ENCODE peak calls at places on chromosomes 4 and X, in ten cellular contexts. One of them, this sample, is unnamed.

GRCh38 chr4:138311771-138312535 is 69.8 kb upstream of the SLC7A11 start:
- DNase-seq in body of pancreas: peak
- DNase-seq in transverse colon: no peak
- DNase-seq in NB4: no peak
- DNase-seq in adrenal gland: no peak
- DNase-seq in right lobe of liver: no peak
- DNase-seq in GM12892: no peak
- DNase-seq in HepG2: no peak
- DNase-seq in tibial nerve: no peak
- DNase-seq in thyroid gland: no peak
- DNase-seq in this sample: no peak

GRCh38 chr4:86294883-86295282 is 65.0 kb downstream of the MAPK10 start:
- DNase-seq in body of pancreas: no peak
- DNase-seq in transverse colon: no peak
- DNase-seq in NB4: no peak
- DNase-seq in adrenal gland: no peak
- DNase-seq in right lobe of liver: no peak
- DNase-seq in GM12892: no peak
- DNase-seq in HepG2: no peak
- DNase-seq in tibial nerve: no peak
- DNase-seq in thyroid gland: no peak
- DNase-seq in this sample: no peak

GRCh38 chrX:15143050-15143824 is 126.6 kb downstream of the ASB9 start:
- DNase-seq in body of pancreas: peak
- DNase-seq in transverse colon: peak
- DNase-seq in NB4: peak
- DNase-seq in adrenal gland: peak
- DNase-seq in right lobe of liver: peak
- DNase-seq in GM12892: no peak
- DNase-seq in HepG2: peak
- DNase-seq in tibial nerve: peak
- DNase-seq in thyroid gland: peak
- DNase-seq in this sample: no peak

GRCh38 chr4:94507708-94508107 is 56.0 kb downstream of the PDLIM5 start:
- DNase-seq in body of pancreas: peak
- DNase-seq in transverse colon: peak
- DNase-seq in NB4: peak
- DNase-seq in adrenal gland: peak
- DNase-seq in right lobe of liver: peak
- DNase-seq in GM12892: no peak
- DNase-seq in HepG2: peak
- DNase-seq in tibial nerve: peak
- DNase-seq in thyroid gland: no peak
- DNase-seq in this sample: no peak

GRCh38 chrX:111123606-111124179 is 27.7 kb downstream of the PAK3 start:
- DNase-seq in body of pancreas: no peak
- DNase-seq in transverse colon: no peak
- DNase-seq in NB4: no peak
- DNase-seq in adrenal gland: no peak
- DNase-seq in right lobe of liver: no peak
- DNase-seq in GM12892: no peak
- DNase-seq in HepG2: no peak
- DNase-seq in tibial nerve: no peak
- DNase-seq in thyroid gland: no peak
- DNase-seq in this sample: no peak

GRCh38 chr4:121711263-121712000 is 14.7 kb upstream of the ANXA5 start:
- DNase-seq in body of pancreas: peak
- DNase-seq in transverse colon: peak
- DNase-seq in NB4: peak
- DNase-seq in adrenal gland: peak
- DNase-seq in right lobe of liver: peak
- DNase-seq in GM12892: no peak
- DNase-seq in HepG2: peak
- DNase-seq in tibial nerve: peak
- DNase-seq in thyroid gland: peak
- DNase-seq in this sample: peak

GRCh38 chr4:5760246-5760645 is 49.2 kb downstream of the EVC start:
- DNase-seq in body of pancreas: no peak
- DNase-seq in transverse colon: no peak
- DNase-seq in NB4: no peak
- DNase-seq in adrenal gland: no peak
- DNase-seq in right lobe of liver: no peak
- DNase-seq in GM12892: no peak
- DNase-seq in HepG2: no peak
- DNase-seq in tibial nerve: no peak
- DNase-seq in thyroid gland: no peak
- DNase-seq in this sample: no peak

GRCh38 chr4:53592128-53592527 is 842 bp upstream of the LNX1 start:
- DNase-seq in body of pancreas: peak
- DNase-seq in transverse colon: peak
- DNase-seq in NB4: no peak
- DNase-seq in adrenal gland: peak
- DNase-seq in right lobe of liver: no peak
- DNase-seq in GM12892: no peak
- DNase-seq in HepG2: no peak
- DNase-seq in tibial nerve: no peak
- DNase-seq in thyroid gland: no peak
- DNase-seq in this sample: no peak

GRCh38 chr4:142474398-142475087 is 371.6 kb downstream of the INPP4B start:
- DNase-seq in body of pancreas: peak
- DNase-seq in transverse colon: no peak
- DNase-seq in NB4: no peak
- DNase-seq in adrenal gland: no peak
- DNase-seq in right lobe of liver: no peak
- DNase-seq in GM12892: no peak
- DNase-seq in HepG2: no peak
- DNase-seq in tibial nerve: no peak
- DNase-seq in thyroid gland: peak
- DNase-seq in this sample: peak

GRCh38 chrX:12992544-12993118 is 17.7 kb downstream of the TMSB4X start:
- DNase-seq in body of pancreas: no peak
- DNase-seq in transverse colon: no peak
- DNase-seq in NB4: no peak
- DNase-seq in adrenal gland: no peak
- DNase-seq in right lobe of liver: no peak
- DNase-seq in GM12892: no peak
- DNase-seq in HepG2: no peak
- DNase-seq in tibial nerve: no peak
- DNase-seq in thyroid gland: no peak
- DNase-seq in this sample: no peak

GRCh38 chr4:53563824-53564223 is 27.5 kb downstream of the LNX1 start:
- DNase-seq in body of pancreas: no peak
- DNase-seq in transverse colon: no peak
- DNase-seq in NB4: peak
- DNase-seq in adrenal gland: no peak
- DNase-seq in right lobe of liver: no peak
- DNase-seq in GM12892: peak
- DNase-seq in HepG2: no peak
- DNase-seq in tibial nerve: no peak
- DNase-seq in thyroid gland: no peak
- DNase-seq in this sample: peak

GRCh38 chr4:151218343-151218742 is 58.6 kb upstream of the PRSS48 start:
- DNase-seq in body of pancreas: no peak
- DNase-seq in transverse colon: no peak
- DNase-seq in NB4: no peak
- DNase-seq in adrenal gland: no peak
- DNase-seq in right lobe of liver: no peak
- DNase-seq in GM12892: no peak
- DNase-seq in HepG2: no peak
- DNase-seq in tibial nerve: no peak
- DNase-seq in thyroid gland: no peak
- DNase-seq in this sample: no peak

GRCh38 chr4:140343303-140343702 is 30.1 kb upstream of the SCOC start:
- DNase-seq in body of pancreas: peak
- DNase-seq in transverse colon: peak
- DNase-seq in NB4: no peak
- DNase-seq in adrenal gland: no peak
- DNase-seq in right lobe of liver: peak
- DNase-seq in GM12892: no peak
- DNase-seq in HepG2: no peak
- DNase-seq in tibial nerve: peak
- DNase-seq in thyroid gland: peak
- DNase-seq in this sample: no peak

GRCh38 chr4:153156263-153156662 is 48.0 kb upstream of the TRIM2 start:
- DNase-seq in body of pancreas: no peak
- DNase-seq in transverse colon: no peak
- DNase-seq in NB4: peak
- DNase-seq in adrenal gland: no peak
- DNase-seq in right lobe of liver: no peak
- DNase-seq in GM12892: no peak
- DNase-seq in HepG2: no peak
- DNase-seq in tibial nerve: no peak
- DNase-seq in thyroid gland: no peak
- DNase-seq in this sample: no peak

GRCh38 chr4:7384929-7385890 is 49.5 kb downstream of the PSAPL1 start:
- DNase-seq in body of pancreas: no peak
- DNase-seq in transverse colon: no peak
- DNase-seq in NB4: no peak
- DNase-seq in adrenal gland: no peak
- DNase-seq in right lobe of liver: peak
- DNase-seq in GM12892: no peak
- DNase-seq in HepG2: no peak
- DNase-seq in tibial nerve: no peak
- DNase-seq in thyroid gland: no peak
- DNase-seq in this sample: no peak

GRCh38 chrX:81215685-81216084 is 13.8 kb downstream of the SH3BGRL start:
- DNase-seq in body of pancreas: no peak
- DNase-seq in transverse colon: no peak
- DNase-seq in NB4: no peak
- DNase-seq in adrenal gland: no peak
- DNase-seq in right lobe of liver: no peak
- DNase-seq in GM12892: no peak
- DNase-seq in HepG2: no peak
- DNase-seq in tibial nerve: no peak
- DNase-seq in thyroid gland: no peak
- DNase-seq in this sample: no peak

GRCh38 chr4:139625487-139625886 is 40.1 kb upstream of the MGST2 start:
- DNase-seq in body of pancreas: no peak
- DNase-seq in transverse colon: no peak
- DNase-seq in NB4: no peak
- DNase-seq in adrenal gland: no peak
- DNase-seq in right lobe of liver: peak
- DNase-seq in GM12892: no peak
- DNase-seq in HepG2: no peak
- DNase-seq in tibial nerve: no peak
- DNase-seq in thyroid gland: peak
- DNase-seq in this sample: no peak

GRCh38 chr4:2247128-2248043 is 5.5 kb upstream of the HAUS3 start:
- DNase-seq in body of pancreas: no peak
- DNase-seq in transverse colon: no peak
- DNase-seq in NB4: no peak
- DNase-seq in adrenal gland: peak
- DNase-seq in right lobe of liver: peak
- DNase-seq in GM12892: peak
- DNase-seq in HepG2: no peak
- DNase-seq in tibial nerve: no peak
- DNase-seq in thyroid gland: peak
- DNase-seq in this sample: peak
- TF ChIP-seq POLR2A in body of pancreas: no peak
- TF ChIP-seq POLR2A in transverse colon: no peak
- TF ChIP-seq POLR2A in NB4: no peak
- TF ChIP-seq POLR2A in adrenal gland: no peak
- TF ChIP-seq POLR2A in right lobe of liver: no peak
- TF ChIP-seq POLR2A in GM12892: no peak
- TF ChIP-seq POLR2A in HepG2: no peak
- TF ChIP-seq POLR2A in tibial nerve: no peak
- TF ChIP-seq POLR2A in thyroid gland: no peak
- TF ChIP-seq POLR2A in this sample: no peak

GRCh38 chr4:156950090-156950489 is 21.5 kb downstream of the PDGFC start:
- DNase-seq in body of pancreas: no peak
- DNase-seq in transverse colon: no peak
- DNase-seq in NB4: no peak
- DNase-seq in adrenal gland: no peak
- DNase-seq in right lobe of liver: no peak
- DNase-seq in GM12892: no peak
- DNase-seq in HepG2: no peak
- DNase-seq in tibial nerve: no peak
- DNase-seq in thyroid gland: no peak
- DNase-seq in this sample: no peak
- TF ChIP-seq POLR2A in body of pancreas: no peak
- TF ChIP-seq POLR2A in transverse colon: no peak
- TF ChIP-seq POLR2A in NB4: no peak
- TF ChIP-seq POLR2A in adrenal gland: no peak
- TF ChIP-seq POLR2A in right lobe of liver: no peak
- TF ChIP-seq POLR2A in GM12892: no peak
- TF ChIP-seq POLR2A in HepG2: no peak
- TF ChIP-seq POLR2A in tibial nerve: no peak
- TF ChIP-seq POLR2A in thyroid gland: no peak
- TF ChIP-seq POLR2A in this sample: no peak

DNA sequence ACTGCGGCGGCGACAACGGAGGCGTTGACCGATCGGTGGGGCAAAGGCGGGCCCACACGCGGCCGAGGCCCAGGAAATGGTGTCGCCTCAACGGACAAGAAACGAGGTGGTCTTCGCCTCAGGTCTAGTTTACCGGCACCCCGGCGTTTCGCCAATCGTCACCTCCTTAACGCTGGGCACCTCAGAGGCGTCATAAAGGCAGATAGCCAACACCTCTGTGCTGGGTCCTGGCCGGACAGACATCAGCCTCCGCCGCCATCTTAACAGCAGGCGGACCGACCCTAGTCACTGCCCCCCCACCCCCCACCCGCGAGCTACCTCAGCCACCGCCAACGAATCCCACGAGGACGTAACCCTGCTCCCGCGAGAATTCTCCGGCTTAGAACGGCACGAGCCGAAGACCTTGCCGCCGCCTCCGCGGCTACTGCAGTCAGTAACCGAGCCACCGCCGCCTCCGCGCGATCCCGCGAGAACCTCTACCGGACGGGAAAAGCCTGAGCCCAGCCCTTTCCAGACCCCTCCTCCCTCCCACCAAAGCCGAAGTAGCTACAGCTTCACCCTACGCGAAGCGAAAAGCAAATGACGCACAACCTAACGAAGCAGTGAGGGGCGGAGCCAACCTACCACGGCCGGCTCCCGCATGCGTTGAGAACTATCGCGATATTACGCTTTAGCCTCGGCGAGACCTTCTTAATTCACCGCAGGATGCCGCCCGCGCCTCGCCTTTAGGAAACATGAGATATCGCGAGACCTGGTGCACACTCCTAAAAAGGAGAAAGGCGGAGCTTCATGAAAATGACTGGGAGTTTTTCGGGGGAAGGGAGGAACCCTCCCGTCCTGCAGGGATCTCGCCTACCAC is 2.7 kb downstream of the HUWE1 start:
- DNase-seq in body of pancreas: peak
- DNase-seq in transverse colon: peak
- DNase-seq in NB4: peak
- DNase-seq in adrenal gland: peak
- DNase-seq in right lobe of liver: peak
- DNase-seq in GM12892: peak
- DNase-seq in HepG2: peak
- DNase-seq in tibial nerve: peak
- DNase-seq in thyroid gland: peak
- DNase-seq in this sample: peak
- TF ChIP-seq POLR2A in body of pancreas: peak
- TF ChIP-seq POLR2A in transverse colon: peak
- TF ChIP-seq POLR2A in NB4: peak
- TF ChIP-seq POLR2A in adrenal gland: peak
- TF ChIP-seq POLR2A in right lobe of liver: peak
- TF ChIP-seq POLR2A in GM12892: peak
- TF ChIP-seq POLR2A in HepG2: peak
- TF ChIP-seq POLR2A in tibial nerve: no peak
- TF ChIP-seq POLR2A in thyroid gland: no peak
- TF ChIP-seq POLR2A in this sample: peak

GRCh38 chr4:184348311-184349233 is 125.8 kb downstream of the IRF2 start:
- DNase-seq in body of pancreas: peak
- DNase-seq in transverse colon: peak
- DNase-seq in NB4: peak
- DNase-seq in adrenal gland: peak
- DNase-seq in right lobe of liver: peak
- DNase-seq in GM12892: no peak
- DNase-seq in HepG2: peak
- DNase-seq in tibial nerve: no peak
- DNase-seq in thyroid gland: no peak
- DNase-seq in this sample: no peak
- TF ChIP-seq POLR2A in body of pancreas: peak
- TF ChIP-seq POLR2A in transverse colon: peak
- TF ChIP-seq POLR2A in NB4: no peak
- TF ChIP-seq POLR2A in adrenal gland: peak
- TF ChIP-seq POLR2A in right lobe of liver: peak
- TF ChIP-seq POLR2A in GM12892: no peak
- TF ChIP-seq POLR2A in HepG2: peak
- TF ChIP-seq POLR2A in tibial nerve: no peak
- TF ChIP-seq POLR2A in thyroid gland: no peak
- TF ChIP-seq POLR2A in this sample: no peak